ENCODE peak calls at places on chromosome 3, in four cellular contexts. A is K562, N is GM12891, L is GM12878. F is an unnamed sample.
A peak's percentile ranks its signal among the peaks of the same experiment; 100 is the strongest.

GRCh38 chr3:55482496-55483195 is 4.5 kb downstream of the WNT5A start:
- DNase-seq in A (no peak), N (no peak), L (no peak), F (no peak)

GRCh38 chr3:162544246-162544645 is 1047.6 kb downstream of the OTOL1 start:
- DNase-seq in N (no peak), L (no peak), A (no peak), F (no peak)

GRCh38 chr3:120113128-120114116 is 19.2 kb upstream of the GSK3B start:
- DNase-seq in N (no peak), L (no peak), A (no peak), F (no peak)

GRCh38 chr3:79729096-79729495 is 38.7 kb downstream of the ROBO1 start:
- DNase-seq in N (no peak), A (no peak), L (no peak), F (no peak)

GRCh38 chr3:46468758-46469600 is 4.3 kb upstream of the LTF start:
- DNase-seq in L (no peak), N (no peak), A (no peak), F (no peak)

GRCh38 chr3:190491533-190492054 is 22.3 kb upstream of the IL1RAP start:
- DNase-seq in N (no peak), A (no peak), L (no peak), F (no peak)

GRCh38 chr3:14179114-14179465 is 473 bp downstream of the LSM3 start:
- DNase-seq in A (peak; percentile 17), N (no peak), L (no peak), F (no peak)

GRCh38 chr3:148642616-148643015 is 55.1 kb upstream of the AGTR1 start:
- DNase-seq in A (no peak), N (no peak), L (no peak), F (peak; percentile 15)

GRCh38 chr3:184308744-184309143 is 5.7 kb upstream of the EIF4G1 start:
- DNase-seq in L (no peak), A (peak; percentile 27), N (no peak), F (no peak)

GRCh38 chr3:128328546-128329458 is 137.9 kb downstream of the DNAJB8 start:
- DNase-seq in A (no peak), L (no peak), N (no peak), F (no peak)

GRCh38 chr3:145953316-145953715 is 207.7 kb downstream of the PLOD2 start:
- DNase-seq in L (no peak), N (no peak), A (no peak), F (no peak)

GRCh38 chr3:11165457-11165856 is 11.2 kb downstream of the HRH1 start:
- DNase-seq in N (no peak), L (no peak), A (no peak), F (no peak)

GRCh38 chr3:20405731-20406130 is 219.7 kb upstream of the SGO1 start:
- DNase-seq in A (no peak), N (no peak), L (no peak), F (no peak)

GRCh38 chr3:134076816-134077215 is 47.1 kb upstream of the SLCO2A1 start:
- DNase-seq in L (no peak), A (no peak), N (no peak), F (no peak)

GRCh38 chr3:52527732-52528595 is 5.7 kb downstream of the NT5DC2 start:
- DNase-seq in A (no peak), N (no peak), L (no peak), F (no peak)

GRCh38 chr3:71111784-71112440 is 471.6 kb downstream of the FOXP1 start:
- DNase-seq in N (no peak), L (no peak), A (no peak), F (no peak)

GRCh38 chr3:33989229-33989628 is 190.8 kb downstream of the PDCD6IP start:
- DNase-seq in A (no peak), N (no peak), L (no peak), F (no peak)

GRCh38 chr3:123416173-123416572 is 32.7 kb downstream of the ADCY5 start:
- DNase-seq in L (no peak), A (no peak), N (no peak), F (no peak)

DNA sequence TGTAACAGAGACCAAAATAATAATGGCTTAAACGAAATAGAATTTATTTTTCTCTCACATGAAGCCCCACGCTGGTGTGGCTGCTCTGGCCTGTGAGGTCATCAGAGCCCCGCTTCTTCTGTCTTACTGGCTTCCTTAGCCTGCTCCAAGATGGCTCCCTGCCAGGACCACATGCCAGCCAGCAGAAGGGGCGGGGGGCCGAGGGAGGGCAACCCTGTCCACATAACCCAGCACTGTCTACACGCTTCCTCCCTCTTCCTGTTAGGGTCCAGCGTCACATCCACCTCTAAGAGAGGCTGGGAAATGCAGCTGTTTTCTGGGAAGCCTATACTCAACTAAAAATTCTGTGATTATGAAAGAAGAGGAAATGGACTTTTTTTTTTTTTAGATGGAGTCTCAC is 107.9 kb upstream of the DLG1 start:
- DNase-seq in A (no peak), N (no peak), L (no peak), F (no peak)
- TF ChIP-seq POLR2AphosphoS5 in A (no peak), N (no peak), L (no peak), F (no peak)

DNA sequence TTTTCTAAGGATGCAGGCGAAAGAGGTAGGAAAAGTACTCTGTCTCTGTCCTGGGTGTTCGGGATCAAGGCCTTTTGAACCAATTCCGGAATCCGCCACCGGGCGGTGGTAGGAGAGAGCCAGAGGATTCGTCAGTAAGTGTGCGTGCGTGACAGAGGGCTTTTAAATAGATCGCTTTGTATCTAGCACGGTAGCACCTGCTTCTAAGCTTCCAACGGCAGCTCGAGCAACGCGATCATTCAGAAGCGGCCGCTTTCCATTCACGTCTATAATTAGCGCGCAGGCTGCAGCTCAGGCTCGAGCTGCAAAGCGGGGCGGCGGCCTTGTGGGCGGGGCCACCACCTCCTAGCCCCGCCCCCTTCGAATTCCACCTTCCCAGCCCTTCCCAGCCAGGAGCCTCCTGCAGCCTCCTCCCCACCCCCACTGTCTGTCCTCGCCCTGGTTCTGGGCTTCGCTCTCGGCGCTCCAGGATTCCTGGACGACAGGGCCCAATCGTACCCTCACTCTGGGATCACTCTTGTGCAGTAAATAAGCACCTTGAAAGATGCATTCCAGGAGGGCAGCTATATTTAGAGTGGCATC is 224.3 kb upstream of the TPRG1 start:
- DNase-seq in A (peak; percentile 11), L (no peak), N (no peak), F (no peak)
- TF ChIP-seq SPI1 in A (no peak), L (no peak), N (no peak), F (no peak)

GRCh38 chr3:63876260-63876659 is 12.6 kb downstream of the ATXN7 start:
- DNase-seq in A (no peak), L (no peak), N (no peak), F (no peak)
- TF ChIP-seq POLR2AphosphoS5 in A (no peak), L (no peak), N (no peak), F (no peak)

DNA sequence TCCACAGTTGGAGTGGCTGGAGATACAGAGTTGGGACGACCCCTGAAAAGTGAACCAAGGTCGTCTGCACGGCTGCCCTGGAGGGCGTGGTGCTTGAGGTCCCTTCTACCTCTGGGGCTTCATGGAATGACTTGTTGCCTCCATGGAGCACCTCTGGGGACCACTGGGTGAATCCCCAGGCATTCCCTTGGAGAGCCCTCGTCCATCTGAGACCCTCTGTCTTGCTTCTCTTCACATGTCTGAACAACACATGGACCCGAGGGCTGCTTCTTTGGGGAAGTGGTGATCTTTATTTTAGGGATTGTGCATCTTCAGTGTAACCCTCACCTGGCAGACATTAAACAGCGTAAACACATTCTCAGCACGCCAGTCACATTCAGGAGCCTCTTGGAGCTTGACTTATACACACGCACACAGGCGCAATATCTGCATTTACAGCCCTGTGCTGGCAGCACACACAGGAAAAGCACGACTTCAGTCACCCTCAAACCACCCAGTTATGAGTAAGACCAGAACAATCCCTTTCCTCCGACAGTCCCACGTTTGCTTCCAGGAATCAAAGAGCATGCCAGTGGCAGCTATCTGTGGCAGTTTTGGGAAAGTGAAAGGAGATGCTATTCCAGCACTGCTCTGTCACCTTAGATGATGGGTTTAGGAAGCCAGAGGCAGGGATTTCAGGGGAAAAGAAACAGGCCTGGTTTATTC is 12.6 kb downstream of the FAM107A start:
- DNase-seq in N (no peak), A (no peak), L (no peak), F (no peak)
- TF ChIP-seq SPI1 in N (no peak), A (no peak), L (no peak), F (no peak)

DNA sequence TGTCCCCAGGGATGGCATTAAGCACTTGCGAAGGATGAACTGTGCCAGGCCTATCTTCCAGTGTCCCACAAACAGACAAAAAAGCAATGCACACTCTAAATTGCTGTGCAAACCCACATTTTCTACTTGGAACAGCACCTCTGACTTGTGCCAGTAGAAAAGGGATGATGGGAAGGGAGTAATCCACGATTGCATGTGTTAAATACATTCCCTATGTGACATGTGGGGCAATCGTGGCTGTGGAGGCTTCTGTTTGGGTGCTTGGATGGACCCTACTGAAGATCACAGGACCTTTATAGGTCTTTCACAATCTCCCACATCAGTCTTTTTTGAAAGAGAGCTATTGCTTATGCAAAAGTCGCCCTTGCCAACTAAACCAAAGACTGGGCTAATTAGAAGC is 478.9 kb downstream of the MFSD1 start:
- DNase-seq in A (no peak), N (no peak), L (no peak), F (no peak)
- TF ChIP-seq POLR2AphosphoS5 in A (no peak), N (no peak), L (no peak), F (no peak)

DNA sequence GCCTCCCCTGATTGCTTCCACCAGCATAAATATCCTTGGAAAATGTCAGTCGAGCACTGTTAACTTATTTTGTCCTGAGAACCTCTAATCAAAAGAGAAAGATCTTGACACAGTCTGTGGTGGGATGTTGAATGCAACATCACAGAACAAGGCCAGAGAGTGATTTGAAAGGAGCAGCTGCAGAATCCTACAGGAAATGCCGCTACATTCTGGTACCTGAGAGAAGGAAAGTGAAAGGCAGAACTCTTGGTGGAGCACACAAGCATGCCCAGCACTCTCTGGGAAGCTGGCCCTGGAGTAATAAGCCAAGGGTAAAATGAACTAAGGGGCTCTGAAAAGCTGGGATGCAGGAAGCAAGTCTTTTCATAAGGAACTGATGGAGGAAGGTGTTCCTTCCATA is 75.8 kb downstream of the CBLB start:
- DNase-seq in L (no peak), A (no peak), N (no peak), F (no peak)
- TF ChIP-seq SPI1 in L (no peak), A (no peak), N (no peak), F (no peak)